ENCODE peak calls at places on chromosomes 7 and 10, in eight cellular contexts. P is left ventricle myocardium inferior; D is CD4-positive, alpha-beta memory T cell; A is Karpas-422; S is cardiac muscle cell; B is OCI-LY7; M is sigmoid colon; K is heart right ventricle. I is an unnamed sample.

GRCh38 chr7:157664866-157665633 is 328.2 kb downstream of the DNAJB6 start:
- DNase-seq in P (no peak), D (no peak), A (no peak), S (no peak), B (no peak), M (peak; percentile 38), K (no peak), I (no peak)

GRCh38 chr10:132183046-132183445 is 3.7 kb upstream of the DPYSL4 start:
- DNase-seq in P (no peak), D (no peak), A (no peak), S (no peak), B (no peak), M (peak; percentile 66), K (no peak), I (no peak)

GRCh38 chr7:136870799-136871487 is 2.5 kb downstream of the CHRM2 start:
- DNase-seq in P (peak; percentile 23), D (no peak), A (no peak), S (peak; percentile 6), B (no peak), M (peak; percentile 64), K (peak; percentile 42), I (no peak)

GRCh38 chr10:115932099-115932498 is 340.9 kb downstream of the GFRA1 start:
- DNase-seq in P (no peak), D (no peak), A (no peak), S (no peak), B (no peak), M (no peak), K (no peak), I (no peak)

GRCh38 chr10:132413226-132414205 is 16.5 kb downstream of the PWWP2B start:
- DNase-seq in P (no peak), D (no peak), A (no peak), S (no peak), B (no peak), M (no peak), K (peak; percentile 21), I (no peak)

GRCh38 chr10:86107131-86107530 is 259.5 kb downstream of the GRID1 start:
- DNase-seq in P (no peak), D (no peak), A (no peak), S (no peak), B (no peak), M (no peak), K (no peak), I (no peak)

GRCh38 chr10:4770766-4771553 is 55.0 kb upstream of the AKR1E2 start:
- DNase-seq in P (no peak), D (no peak), A (no peak), S (peak; percentile 85), B (no peak), M (no peak), K (no peak), I (peak; percentile 85)

GRCh38 chr10:89829262-89829886 is 128.0 kb downstream of the KIF20B start:
- DNase-seq in P (no peak), D (no peak), A (no peak), S (no peak), B (no peak), M (no peak), K (no peak), I (no peak)

GRCh38 chr10:44339218-44339617 is 45.7 kb downstream of the CXCL12 start:
- DNase-seq in P (no peak), D (no peak), A (peak; percentile 43), S (peak; percentile 38), B (no peak), M (no peak), K (no peak), I (no peak)

GRCh38 chr10:117710181-117710798 is 167.7 kb downstream of the EMX2 start:
- DNase-seq in P (no peak), D (no peak), A (peak; percentile 53), S (no peak), B (peak; percentile 2), M (no peak), K (no peak), I (no peak)

GRCh38 chr10:95637911-95638310 is 18.6 kb downstream of the ALDH18A1 start:
- DNase-seq in P (no peak), D (no peak), A (no peak), S (no peak), B (no peak), M (no peak), K (no peak), I (no peak)

GRCh38 chr10:9010093-9010492 is 955.6 kb downstream of the GATA3 start:
- DNase-seq in P (no peak), D (peak; percentile 75), A (no peak), S (no peak), B (no peak), M (no peak), K (no peak), I (no peak)

GRCh38 chr10:77879710-77880109 is 46.8 kb downstream of the DLG5 start:
- DNase-seq in P (no peak), D (no peak), A (no peak), S (no peak), B (no peak), M (no peak), K (no peak), I (no peak)
- H3K27ac ChIP-seq in P (no peak overlapping the region), D (no peak overlapping the region), A (no peak overlapping the region), S (no peak overlapping the region), B (no peak overlapping the region), M (no peak overlapping the region), K (no peak overlapping the region), I (no peak overlapping the region)

DNA sequence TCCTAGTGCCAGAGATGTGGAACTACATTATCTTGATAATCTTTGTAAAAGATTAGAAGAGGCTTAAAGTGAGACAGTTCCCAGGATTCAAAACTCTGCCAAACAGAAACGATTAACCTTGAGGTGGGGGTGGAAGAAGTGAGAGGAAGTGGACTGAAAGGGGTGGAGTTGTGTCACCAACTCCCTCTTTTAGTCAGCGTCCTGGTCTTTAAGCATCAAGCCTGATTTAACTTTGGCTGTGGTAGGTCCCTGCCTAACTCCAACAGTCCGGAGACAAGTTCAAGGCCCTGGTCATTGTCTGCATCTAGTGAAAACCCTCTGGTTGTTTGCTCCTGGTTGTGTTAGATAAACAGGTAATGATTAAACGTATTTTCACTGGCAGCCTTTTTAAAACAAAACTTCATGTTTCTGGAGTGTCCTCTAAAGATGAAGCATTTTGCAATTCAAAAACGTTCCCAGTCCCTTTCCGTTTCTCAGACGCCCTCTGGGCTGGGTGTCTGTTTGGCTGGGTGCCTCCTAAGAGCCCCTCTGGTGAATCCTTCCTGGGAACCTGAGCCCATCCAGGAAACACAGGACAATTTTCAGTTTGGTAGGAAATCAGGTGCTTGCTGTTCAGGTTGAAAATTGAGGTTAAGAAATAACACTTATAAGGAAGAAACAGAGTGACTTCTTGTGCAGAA is 76.5 kb downstream of the CHN2 start:
- DNase-seq in P (no peak), D (no peak), A (peak; percentile 80), S (peak; percentile 49), B (no peak), M (no peak), K (no peak), I (no peak)
- H3K27ac ChIP-seq in P (no peak overlapping the region), D (no peak overlapping the region), A (peak overlapping the region; percentile 92), S (no peak overlapping the region), B (no peak overlapping the region), M (no peak overlapping the region), K (no peak overlapping the region), I (no peak overlapping the region)

GRCh38 chr10:32952541-32953276 is 5.3 kb downstream of the ITGB1 start:
- DNase-seq in P (no peak), D (no peak), A (peak; percentile 54), S (no peak), B (no peak), M (no peak), K (no peak), I (no peak)
- H3K27ac ChIP-seq in P (peak overlapping the region; percentile 99), D (peak overlapping the region; percentile 69), A (peak overlapping the region; percentile 93), S (peak overlapping the region; percentile 85), B (peak overlapping the region; percentile 64), M (peak overlapping the region; percentile 99), K (no peak overlapping the region), I (peak overlapping the region; percentile 96)

DNA sequence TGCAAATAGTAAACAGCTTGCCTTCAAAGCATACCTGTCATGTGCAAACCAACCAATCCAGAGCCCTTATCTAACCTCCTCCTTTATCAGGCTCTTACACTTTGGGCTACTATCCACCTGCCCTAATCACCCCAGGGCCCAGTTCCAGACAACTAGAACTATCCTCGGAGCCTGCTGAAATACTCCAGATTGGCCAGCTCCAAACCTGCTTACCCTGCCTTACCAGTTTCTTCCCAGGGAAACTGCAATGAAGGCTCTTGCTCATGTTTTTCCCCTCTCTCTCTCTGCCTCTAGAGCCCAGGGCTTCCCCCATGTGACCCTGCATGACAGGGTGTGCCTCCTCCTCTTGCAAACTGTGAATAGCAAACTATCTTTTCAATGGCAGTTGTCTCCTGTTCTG is 81.4 kb upstream of the CAPZA2 start:
- DNase-seq in P (no peak), D (no peak), A (no peak), S (no peak), B (no peak), M (no peak), K (no peak), I (peak; percentile 85)
- H3K27ac ChIP-seq in P (no peak overlapping the region), D (no peak overlapping the region), A (no peak overlapping the region), S (no peak overlapping the region), B (no peak overlapping the region), M (no peak overlapping the region), K (no peak overlapping the region), I (peak overlapping the region; percentile 54)

GRCh38 chr7:38951213-38951612 is 26.5 kb upstream of the POU6F2 start:
- DNase-seq in P (no peak), D (no peak), A (no peak), S (no peak), B (no peak), M (no peak), K (no peak), I (no peak)
- H3K27ac ChIP-seq in P (no peak overlapping the region), D (no peak overlapping the region), A (no peak overlapping the region), S (no peak overlapping the region), B (no peak overlapping the region), M (no peak overlapping the region), K (no peak overlapping the region), I (no peak overlapping the region)

DNA sequence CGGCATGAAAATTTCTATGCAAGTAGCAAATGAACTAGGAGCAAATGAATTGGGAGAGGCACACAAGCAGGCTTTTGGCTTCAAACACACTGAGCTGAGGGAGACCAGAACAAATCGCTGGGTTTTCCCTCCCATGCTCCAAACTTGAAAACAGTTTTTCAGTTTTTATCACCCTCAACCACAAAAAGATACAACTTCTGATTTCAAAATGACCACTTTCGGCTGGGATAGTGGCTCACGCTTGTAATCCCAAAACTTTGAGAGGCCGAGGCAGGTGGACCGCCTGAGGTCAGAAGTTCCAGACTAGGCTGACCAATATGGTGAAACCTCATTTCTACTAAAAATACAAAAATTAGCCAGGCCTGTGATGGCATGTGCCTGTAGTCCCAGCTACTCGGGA is 9.0 kb upstream of the CHUK start:
- DNase-seq in P (no peak), D (no peak), A (no peak), S (no peak), B (no peak), M (no peak), K (no peak), I (no peak)
- H3K27ac ChIP-seq in P (no peak overlapping the region), D (no peak overlapping the region), A (no peak overlapping the region), S (no peak overlapping the region), B (no peak overlapping the region), M (no peak overlapping the region), K (no peak overlapping the region), I (no peak overlapping the region)